ENCODE peak calls at places on chromosomes 11 and 22, in ten cellular contexts. V is stomach, D is heart right ventricle, N is cardiac muscle cell, O is fibroblast of lung, U is IMR-90, F is ovary, S is upper lobe of right lung, X is esophagus squamous epithelium, Q is kidney. C is an unnamed sample.

GRCh38 chr22:17580461-17581031 is 17.2 kb downstream of the SLC25A18 start:
- DNase-seq in V (peak; percentile 36), D (no peak), N (peak; percentile 65), O (no peak), U (no peak), F (no peak), S (no peak), X (no peak), Q (peak; percentile 52), C (no peak)

GRCh38 chr11:126398296-126398695 is 42.8 kb downstream of the ST3GAL4 start:
- DNase-seq in V (no peak), D (no peak), N (no peak), O (no peak), U (no peak), F (no peak), S (peak; percentile 40), X (no peak), Q (no peak), C (no peak)

GRCh38 chr11:33376331-33377099 is 119.3 kb downstream of the HIPK3 start:
- DNase-seq in V (no peak), D (no peak), N (peak; percentile 24), O (no peak), U (no peak), F (no peak), S (no peak), X (no peak), Q (peak; percentile 67), C (no peak)

GRCh38 chr11:650482-650881 is 13.4 kb downstream of the DRD4 start:
- DNase-seq in V (no peak), D (no peak), N (no peak), O (peak; percentile 40), U (peak; percentile 40), F (no peak), S (no peak), X (no peak), Q (no peak), C (no peak)

GRCh38 chr22:45202333-45203149 is 38.2 kb downstream of the KIAA0930 start:
- DNase-seq in V (no peak), D (no peak), N (no peak), O (no peak), U (peak; percentile 32), F (no peak), S (no peak), X (no peak), Q (peak; percentile 77), C (no peak)

GRCh38 chr11:102447193-102447592 is 5.4 kb downstream of the TMEM123 start:
- DNase-seq in V (no peak), D (no peak), N (no peak), O (no peak), U (no peak), F (no peak), S (no peak), X (no peak), Q (no peak), C (no peak)

GRCh38 chr11:119389611-119390254 is 8.2 kb upstream of the USP2 start:
- DNase-seq in V (no peak), D (no peak), N (no peak), O (no peak), U (no peak), F (no peak), S (no peak), X (no peak), Q (no peak), C (no peak)

GRCh38 chr11:134266841-134267251 is 9.3 kb upstream of the GLB1L3 start:
- DNase-seq in V (no peak), D (no peak), N (peak; percentile 84), O (peak; percentile 86), U (peak; percentile 72), F (no peak), S (no peak), X (no peak), Q (no peak), C (no peak)

GRCh38 chr11:36253238-36253637 is 36.0 kb downstream of the COMMD9 start:
- DNase-seq in V (no peak), D (no peak), N (no peak), O (peak; percentile 40), U (no peak), F (no peak), S (no peak), X (no peak), Q (no peak), C (no peak)

GRCh38 chr11:7706377-7706776 is at the start of gene OVCH2:
- DNase-seq in V (no peak), D (no peak), N (no peak), O (no peak), U (no peak), F (no peak), S (no peak), X (no peak), Q (no peak), C (no peak)

GRCh38 chr11:2307733-2308331 is 6.0 kb downstream of the TSPAN32 start:
- DNase-seq in V (no peak), D (no peak), N (no peak), O (no peak), U (no peak), F (no peak), S (no peak), X (no peak), Q (peak; percentile 59), C (no peak)

GRCh38 chr11:125082611-125083311 is 19.7 kb downstream of the SLC37A2 start:
- DNase-seq in V (no peak), D (no peak), N (peak; percentile 60), O (peak; percentile 87), U (peak; percentile 88), F (no peak), S (no peak), X (no peak), Q (no peak), C (no peak)

GRCh38 chr11:26696330-26696729 is 25.5 kb downstream of the SLC5A12 start:
- DNase-seq in V (no peak), D (no peak), N (no peak), O (no peak), U (no peak), F (no peak), S (no peak), X (no peak), Q (no peak), C (no peak)

GRCh38 chr11:69403556-69404215 is 77.8 kb upstream of the LINC01488 start:
- DNase-seq in V (no peak), D (no peak), N (no peak), O (peak; percentile 56), U (peak; percentile 82), F (no peak), S (no peak), X (no peak), Q (peak; percentile 28), C (no peak)

GRCh38 chr11:96215094-96215782 is 127.8 kb downstream of the MAML2 start:
- DNase-seq in V (no peak), D (no peak), N (peak; percentile 54), O (peak; percentile 81), U (peak; percentile 76), F (peak; percentile 19), S (no peak), X (no peak), Q (peak; percentile 75), C (no peak)

GRCh38 chr11:104254347-104254746 is 90.4 kb upstream of the PDGFD start:
- DNase-seq in V (peak; percentile 34), D (peak; percentile 8), N (peak; percentile 70), O (peak; percentile 41), U (no peak), F (no peak), S (peak; percentile 43), X (no peak), Q (no peak), C (no peak)

DNA sequence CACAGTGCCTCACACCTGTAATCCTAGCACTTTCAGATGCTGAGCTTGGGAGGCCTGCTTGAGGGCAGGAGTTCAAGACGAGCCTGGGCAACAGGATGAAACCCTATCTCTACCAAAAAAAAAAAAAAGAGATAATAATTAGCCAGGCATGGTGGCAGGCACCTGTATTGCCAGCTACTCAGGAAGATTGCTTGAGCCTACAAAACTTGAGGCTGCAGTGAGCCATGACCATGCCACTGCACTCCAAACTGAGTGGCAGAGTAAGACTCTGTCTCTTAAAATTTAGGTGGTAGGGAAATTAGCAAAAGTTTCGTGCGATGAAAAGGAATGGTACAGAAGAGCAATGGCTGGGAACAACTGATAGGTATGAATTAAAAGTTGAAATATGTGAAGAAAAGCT is 18.0 kb downstream of the ST13 start:
- DNase-seq in V (no peak), D (no peak), N (no peak), O (no peak), U (no peak), F (no peak), S (no peak), X (no peak), Q (no peak), C (no peak)
- H3K36me3 ChIP-seq in V (peaks cover 40% of the 10 kb centered on the region), D (peaks cover 100% of the 10 kb centered on the region), N (peaks cover 75% of the 10 kb centered on the region), O (peaks cover 5% of the 10 kb centered on the region), U (peaks cover 48% of the 10 kb centered on the region), F (no peaks in the 10 kb centered on the region), S (peaks cover 99% of the 10 kb centered on the region), X (peaks cover 33% of the 10 kb centered on the region), Q (peaks cover 26% of the 10 kb centered on the region), C (peaks cover 51% of the 10 kb centered on the region)

DNA sequence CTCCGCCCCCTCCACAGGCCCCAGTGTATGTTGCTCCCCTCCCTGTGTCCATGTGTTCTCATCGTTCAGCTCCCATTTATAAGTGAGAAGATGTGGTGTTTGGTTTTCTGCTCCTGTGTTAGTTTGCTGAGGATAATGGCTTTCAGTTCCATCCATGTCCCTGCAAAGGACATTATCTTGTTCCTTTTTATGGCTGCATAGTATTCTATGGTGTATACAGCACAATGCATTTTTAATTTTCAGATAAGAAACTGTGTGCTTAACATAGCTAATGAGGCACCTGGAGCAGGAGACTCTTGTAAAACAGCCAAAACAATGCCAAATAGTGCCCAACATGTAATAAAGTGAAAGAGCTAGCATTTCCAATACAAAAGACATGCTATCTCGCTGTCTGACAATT is 21.8 kb downstream of the ALG9 start:
- DNase-seq in V (no peak), D (no peak), N (no peak), O (no peak), U (no peak), F (no peak), S (no peak), X (no peak), Q (no peak), C (no peak)
- H3K27ac ChIP-seq in V (no peak overlapping the region), D (no peak overlapping the region), N (no peak overlapping the region), O (no peak overlapping the region), U (no peak overlapping the region), F (no peak overlapping the region), S (no peak overlapping the region), X (no peak overlapping the region), Q (no peak overlapping the region), C (no peak overlapping the region)

GRCh38 chr11:116724813-116725212 is 48.0 kb downstream of the BUD13 start:
- DNase-seq in V (no peak), D (no peak), N (no peak), O (no peak), U (no peak), F (no peak), S (no peak), X (no peak), Q (no peak), C (no peak)
- H3K36me3 ChIP-seq in V (no peaks in the 10 kb centered on the region), D (no peaks in the 10 kb centered on the region), N (no peaks in the 10 kb centered on the region), O (no peaks in the 10 kb centered on the region), U (no peaks in the 10 kb centered on the region), F (no peaks in the 10 kb centered on the region), S (no peaks in the 10 kb centered on the region), X (no peaks in the 10 kb centered on the region), Q (no peaks in the 10 kb centered on the region), C (no peaks in the 10 kb centered on the region)

DNA sequence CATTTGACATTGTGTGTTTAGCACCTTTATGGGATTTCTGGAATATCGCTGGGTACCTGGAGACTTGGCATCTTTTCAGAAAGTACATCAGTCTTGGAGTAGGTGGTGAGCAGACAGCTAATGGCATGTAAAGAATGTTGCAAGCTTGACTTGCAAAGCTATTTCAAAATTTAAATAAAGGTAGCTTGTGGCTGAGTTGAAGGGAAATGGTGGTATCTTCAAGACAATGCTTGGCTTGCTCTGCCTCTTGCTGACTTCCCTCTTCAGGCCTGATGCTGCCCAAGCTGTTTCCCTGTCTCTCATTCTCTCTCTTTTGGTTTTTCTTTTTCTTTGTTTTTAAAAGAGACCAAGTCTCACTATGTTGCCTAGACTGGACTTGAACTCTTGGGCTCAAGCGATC is 13.2 kb downstream of the ZNRF3 start:
- DNase-seq in V (no peak), D (no peak), N (no peak), O (no peak), U (no peak), F (no peak), S (no peak), X (no peak), Q (no peak), C (no peak)
- H3K27ac ChIP-seq in V (no peak overlapping the region), D (no peak overlapping the region), N (peak overlapping the region; percentile 17), O (no peak overlapping the region), U (no peak overlapping the region), F (no peak overlapping the region), S (no peak overlapping the region), X (no peak overlapping the region), Q (no peak overlapping the region), C (no peak overlapping the region)

C was measured in thoracic aorta.